ENCODE peak calls at places on chromosomes 1 and 21, in four cellular contexts. Q is HCT116, H is HepG2, Y is K562. W is an unnamed sample.

GRCh38 chr1:79322511-79323027 is 316.0 kb upstream of the ADGRL4 start:
- DNase-seq in Q (no peak), H (no peak), Y (no peak), W (no peak)

GRCh38 chr1:21847223-21848205 is 35.4 kb downstream of the LDLRAD2 start:
- DNase-seq in Q (no peak), H (no peak), Y (no peak), W (no peak)

GRCh38 chr1:30109853-30110252 is 613.5 kb downstream of the MATN1 start:
- DNase-seq in Q (no peak), H (no peak), Y (no peak), W (no peak)

GRCh38 chr1:224459936-224460335 is 25.3 kb upstream of the WDR26 start:
- DNase-seq in Q (no peak), H (no peak), Y (no peak), W (no peak)

GRCh38 chr1:118304722-118305344 is 119.8 kb upstream of the SPAG17 start:
- DNase-seq in Q (no peak), H (no peak), Y (no peak), W (no peak)

GRCh38 chr1:71399594-71399993 is 318.8 kb upstream of the ZRANB2 start:
- DNase-seq in Q (no peak), H (no peak), Y (no peak), W (no peak)

GRCh38 chr1:13812456-13813397 is 112.7 kb downstream of the PRDM2 start:
- DNase-seq in Q (peak; percentile 13), H (no peak), Y (no peak), W (no peak)

GRCh38 chr1:231522038-231522437 is 6.4 kb upstream of the TSNAX start:
- DNase-seq in Q (no peak), H (peak; percentile 69), Y (no peak), W (no peak)

GRCh38 chr1:48093696-48094518 is 96.7 kb upstream of the TRABD2B start:
- DNase-seq in Q (peak; percentile 72), H (peak; percentile 65), Y (peak; percentile 82), W (peak; percentile 38)

GRCh38 chr1:111422546-111423391 is 4.8 kb downstream of the OVGP1 start:
- DNase-seq in Q (no peak), H (peak; percentile 88), Y (no peak), W (no peak)

GRCh38 chr1:16068356-16069270 is 4.8 kb downstream of the FAM131C start:
- DNase-seq in Q (no peak), H (no peak), Y (no peak), W (no peak)

GRCh38 chr1:59375321-59376220 is 78.7 kb downstream of the FGGY start:
- DNase-seq in Q (no peak), H (no peak), Y (no peak), W (peak; percentile 36)

GRCh38 chr1:183892351-183892793 is 87.5 kb downstream of the RGL1 start:
- DNase-seq in Q (no peak), H (peak; percentile 72), Y (no peak), W (no peak)

GRCh38 chr1:15671430-15671829 is 12.7 kb upstream of the PLEKHM2 start:
- DNase-seq in Q (no peak), H (no peak), Y (no peak), W (no peak)

GRCh38 chr1:165845992-165846748 is 18.8 kb downstream of the UCK2 start:
- DNase-seq in Q (no peak), H (no peak), Y (peak; percentile 74), W (no peak)
- H3K4me1 ChIP-seq in Q (peaks cover 17% of the 10 kb centered on the region), H (peaks cover 52% of the 10 kb centered on the region), Y (peaks cover 30% of the 10 kb centered on the region), W (peaks cover 32% of the 10 kb centered on the region)

GRCh38 chr1:27363766-27364695 is 2.7 kb downstream of the MAP3K6 start:
- DNase-seq in Q (no peak), H (no peak), Y (no peak), W (no peak)
- H3K36me3 ChIP-seq in Q (no peaks in the 10 kb centered on the region), H (no peaks in the 10 kb centered on the region), Y (no peaks in the 10 kb centered on the region), W (no peaks in the 10 kb centered on the region)

DNA sequence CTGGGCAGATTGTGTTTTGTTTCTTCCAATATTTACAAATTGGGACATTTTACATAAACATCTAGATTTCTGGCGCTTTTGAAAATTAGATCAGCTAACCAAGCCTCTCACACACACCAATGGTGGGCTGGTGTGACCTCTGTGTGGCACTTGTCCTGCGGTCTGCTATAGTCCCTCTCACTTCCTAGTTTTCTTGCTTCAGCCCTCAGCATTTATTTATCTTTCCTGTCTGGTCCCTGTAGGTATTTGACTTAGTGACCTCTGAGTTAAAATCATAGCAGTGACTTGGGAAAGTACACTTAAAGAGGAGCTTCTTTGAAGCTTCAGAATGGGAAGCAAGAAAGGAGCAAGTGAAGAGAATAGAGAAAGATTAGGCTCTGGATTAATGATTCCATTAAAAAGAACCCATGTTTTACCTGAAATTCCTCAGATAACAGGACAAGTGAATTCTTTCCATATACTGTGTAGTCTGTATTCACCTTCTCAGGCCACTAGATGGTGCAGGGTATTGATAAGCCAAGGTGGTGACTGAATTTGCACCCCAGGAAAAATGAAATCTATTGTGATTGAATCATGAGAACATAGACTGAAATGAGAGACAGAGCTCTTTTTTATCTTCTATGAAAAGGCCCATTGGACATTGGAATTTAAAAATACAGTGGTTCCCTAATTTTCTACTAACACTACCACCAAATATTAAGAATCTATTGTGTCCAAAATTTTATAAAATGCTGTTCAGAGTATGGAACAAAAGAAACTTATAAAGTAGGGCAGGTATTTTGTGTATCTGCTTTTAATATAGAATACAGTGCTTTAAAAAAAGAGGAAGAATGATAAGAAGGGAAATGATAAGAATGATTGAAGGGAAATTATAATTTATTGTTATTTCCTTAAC is 7.1 kb upstream of the DIPK1A start:
- DNase-seq in Q (peak; percentile 42), H (peak; percentile 45), Y (no peak), W (no peak)
- TF ChIP-seq TCF7L2 in Q (no peak), H (no peak), Y (no peak), W (no peak)

DNA sequence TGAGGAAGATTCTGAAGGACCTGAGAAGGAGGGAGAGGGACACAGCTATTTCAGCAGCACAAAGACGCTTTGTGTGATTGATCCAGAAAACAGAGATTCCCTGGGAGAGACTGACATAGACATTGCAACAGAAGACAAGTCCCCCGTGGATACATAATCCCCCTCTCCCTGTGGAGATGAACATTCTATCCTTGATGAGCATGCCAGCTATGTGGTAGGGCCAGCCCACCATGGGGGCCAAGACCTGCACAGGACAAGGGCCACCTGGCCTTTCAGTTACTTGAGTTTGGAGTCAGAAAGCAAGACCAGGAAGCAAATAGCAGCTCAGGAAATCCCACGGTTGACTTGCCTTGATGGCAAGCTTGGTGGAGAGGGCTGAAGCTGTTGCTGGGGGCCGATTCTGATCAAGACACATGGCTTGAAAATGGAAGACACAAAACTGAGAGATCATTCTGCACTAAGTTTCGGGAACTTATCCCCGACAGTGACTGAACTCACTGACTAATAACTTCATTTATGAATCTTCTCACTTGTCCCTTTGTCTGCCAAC is 161.4 kb upstream of the SGIP1 start:
- DNase-seq in Q (no peak), H (no peak), Y (no peak), W (no peak)
- H3K4me1 ChIP-seq in Q (peaks cover 5% of the 10 kb centered on the region), H (no peaks in the 10 kb centered on the region), Y (no peaks in the 10 kb centered on the region), W (no peaks in the 10 kb centered on the region)

GRCh38 chr21:44850208-44850800 is 23.2 kb downstream of the PTTG1IP start:
- DNase-seq in Q (no peak), H (no peak), Y (no peak), W (no peak)
- H3K36me3 ChIP-seq in Q (peaks cover 17% of the 10 kb centered on the region), H (peaks cover 38% of the 10 kb centered on the region), Y (peaks cover 57% of the 10 kb centered on the region), W (peaks cover 5% of the 10 kb centered on the region)

DNA sequence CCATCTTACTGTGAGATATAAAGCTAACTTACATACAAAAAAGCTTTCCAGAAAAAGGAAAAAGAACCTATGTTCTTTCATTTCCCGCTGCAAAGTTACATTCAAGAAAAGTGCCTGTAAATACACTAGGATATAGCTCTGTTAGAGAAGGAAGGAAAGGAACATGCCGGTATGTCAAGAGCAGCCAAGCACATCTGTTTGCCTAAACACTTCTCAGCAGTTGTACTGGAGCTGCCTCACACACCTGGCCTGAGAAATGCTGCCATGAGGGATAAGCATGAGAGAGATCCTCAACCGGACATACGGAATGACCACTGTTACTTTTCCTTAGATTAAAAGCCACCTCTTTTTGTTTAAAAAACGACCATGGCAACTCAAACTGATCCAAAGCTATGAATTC is 189.7 kb downstream of the RERE start:
- DNase-seq in Q (no peak), H (no peak), Y (no peak), W (no peak)
- TF ChIP-seq TCF7L2 in Q (no peak), H (no peak), Y (no peak), W (no peak)

GRCh38 chr1:151945725-151946365 is 36.5 kb upstream of the THEM4 start:
- DNase-seq in Q (peak; percentile 93), H (peak; percentile 20), Y (peak; percentile 78), W (no peak)

GRCh38 chr1:151944110-151944858 is 35.0 kb upstream of the THEM4 start:
- DNase-seq in Q (no peak), H (no peak), Y (peak; percentile 17), W (no peak)

GRCh38 chr1:151946366-151946764 is 37.1 kb upstream of the THEM4 start:
- DNase-seq in Q (no peak), H (no peak), Y (no peak), W (no peak)

GRCh38 chr1:151943591-151943990 is 34.3 kb upstream of the THEM4 start:
- DNase-seq in Q (no peak), H (no peak), Y (no peak), W (no peak)

GRCh38 chr1:151944859-151945575 is 35.7 kb upstream of the THEM4 start:
- DNase-seq in Q (no peak), H (no peak), Y (no peak), W (no peak)
- H3K4me1 ChIP-seq in Q (peaks cover 29% of the 10 kb centered on the region), H (peaks cover 12% of the 10 kb centered on the region), Y (peaks cover 6% of the 10 kb centered on the region), W (peaks cover 52% of the 10 kb centered on the region)

GRCh38 chr21:45511661-45512431 is 30.4 kb downstream of the SLC19A1 start:
- DNase-seq in Q (no peak), H (no peak), Y (no peak), W (no peak)
- H3K36me3 ChIP-seq in Q (peaks cover 4% of the 10 kb centered on the region), H (peaks cover 14% of the 10 kb centered on the region), Y (peaks cover 55% of the 10 kb centered on the region), W (no peaks in the 10 kb centered on the region)

GRCh38 chr1:149936076-149936991 is at the start of gene MTMR11:
- DNase-seq in Q (no peak), H (peak; percentile 22), Y (peak; percentile 51), W (no peak)
- TF ChIP-seq TCF7L2 in Q (peak; percentile 55), H (no peak), Y (no peak), W (no peak)